ENCODE peak calls at places on chromosome 17, in nine cellular contexts. V, G, S, J, X, B, T, P and O are unnamed samples.

GRCh38 chr17:20207295-20207985 is 198.3 kb downstream of the SPECC1 start:
- DNase-seq in V (no peak), G (no peak), S (no peak), J (no peak), X (no peak), B (no peak), T (no peak), P (no peak), O (no peak)

GRCh38 chr17:5584971-5585794 is 874 bp upstream of the NLRP1 start:
- DNase-seq in V (peak; percentile 43), G (no peak), S (peak; percentile 39), J (no peak), X (no peak), B (no peak), T (peak; percentile 94), P (peak; percentile 60), O (peak; percentile 56)

GRCh38 chr17:7220593-7221280 is 999 bp downstream of the ACADVL start:
- DNase-seq in V (peak; percentile 77), G (peak; percentile 25), S (peak; percentile 89), J (no peak), X (no peak), B (peak; percentile 54), T (peak; percentile 65), P (peak; percentile 67), O (peak; percentile 79)

GRCh38 chr17:4854181-4854681 is 21.1 kb downstream of the MINK1 start:
- DNase-seq in V (peak; percentile 54), G (no peak), S (peak; percentile 37), J (no peak), X (peak; percentile 70), B (no peak), T (peak; percentile 43), P (peak; percentile 50), O (no peak)

GRCh38 chr17:74435775-74436359 is 4.0 kb downstream of the GPRC5C start:
- DNase-seq in V (no peak), G (no peak), S (no peak), J (no peak), X (no peak), B (no peak), T (no peak), P (no peak), O (no peak)

GRCh38 chr17:78891406-78892061 is 11.5 kb downstream of the CEP295NL start:
- DNase-seq in V (no peak), G (no peak), S (no peak), J (no peak), X (no peak), B (no peak), T (no peak), P (no peak), O (no peak)

GRCh38 chr17:67200727-67201301 is 44.2 kb downstream of the HELZ start:
- DNase-seq in V (peak; percentile 35), G (no peak), S (peak; percentile 17), J (no peak), X (no peak), B (no peak), T (no peak), P (no peak), O (peak; percentile 19)

GRCh38 chr17:7558544-7559306 is at the start of gene TNFSF13:
- DNase-seq in V (no peak), G (no peak), S (no peak), J (no peak), X (no peak), B (no peak), T (no peak), P (no peak), O (no peak)

GRCh38 chr17:82440377-82440981 is 10.1 kb downstream of the CYBC1 start:
- DNase-seq in V (no peak), G (no peak), S (no peak), J (no peak), X (no peak), B (no peak), T (no peak), P (no peak), O (no peak)

GRCh38 chr17:9079461-9080103 is 58.3 kb downstream of the NTN1 start:
- DNase-seq in V (no peak), G (no peak), S (no peak), J (no peak), X (no peak), B (no peak), T (no peak), P (no peak), O (no peak)

GRCh38 chr17:29825604-29826003 is 104.4 kb downstream of the SSH2 start:
- DNase-seq in V (no peak), G (no peak), S (no peak), J (no peak), X (no peak), B (no peak), T (no peak), P (no peak), O (no peak)

GRCh38 chr17:50661348-50661747 is 26.7 kb downstream of the ABCC3 start:
- DNase-seq in V (no peak), G (no peak), S (peak; percentile 28), J (no peak), X (no peak), B (no peak), T (no peak), P (no peak), O (no peak)

GRCh38 chr17:35612924-35613521 is 25.9 kb downstream of the AP2B1 start:
- DNase-seq in V (peak; percentile 83), G (no peak), S (peak; percentile 78), J (peak; percentile 14), X (no peak), B (peak; percentile 62), T (peak; percentile 51), P (peak; percentile 68), O (peak; percentile 56)

GRCh38 chr17:4796550-4796915 is 569 bp downstream of the PSMB6 start:
- DNase-seq in V (peak; percentile 60), G (no peak), S (peak; percentile 65), J (no peak), X (no peak), B (no peak), T (peak; percentile 34), P (peak; percentile 58), O (peak; percentile 49)

GRCh38 chr17:2892305-2892971 is 96.2 kb downstream of the RAP1GAP2 start:
- DNase-seq in V (peak; percentile 79), G (no peak), S (peak; percentile 52), J (no peak), X (no peak), B (peak; percentile 32), T (peak; percentile 48), P (peak; percentile 85), O (peak; percentile 78)

GRCh38 chr17:74337834-74338500 is 11.9 kb downstream of the KIF19 start:
- DNase-seq in V (no peak), G (no peak), S (no peak), J (no peak), X (no peak), B (peak; percentile 91), T (no peak), P (no peak), O (no peak)

GRCh38 chr17:2962236-2962635 is 101.2 kb downstream of the OR1D5 start:
- DNase-seq in V (no peak), G (no peak), S (no peak), J (no peak), X (no peak), B (no peak), T (no peak), P (no peak), O (no peak)

GRCh38 chr17:19573075-19573474 is 39.4 kb downstream of the SLC47A1 start:
- DNase-seq in V (peak; percentile 81), G (no peak), S (no peak), J (no peak), X (no peak), B (no peak), T (no peak), P (peak; percentile 37), O (no peak)

GRCh38 chr17:74870512-74870911 is 2.3 kb downstream of the FDXR start:
- DNase-seq in V (peak; percentile 72), G (no peak), S (no peak), J (no peak), X (no peak), B (no peak), T (peak; percentile 78), P (peak; percentile 77), O (peak; percentile 47)

GRCh38 chr17:76585649-76586593 is at the start of gene ST6GALNAC2:
- DNase-seq in V (no peak), G (peak; percentile 30), S (peak; percentile 70), J (peak; percentile 58), X (no peak), B (peak; percentile 37), T (peak; percentile 29), P (peak; percentile 33), O (peak; percentile 73)

GRCh38 chr17:40555296-40556190 is 9.7 kb downstream of the CCR7 start:
- DNase-seq in V (no peak), G (no peak), S (no peak), J (peak; percentile 5), X (no peak), B (no peak), T (no peak), P (no peak), O (no peak)

GRCh38 chr17:70767102-70767701 is 597.9 kb downstream of the KCNJ2 start:
- DNase-seq in V (peak; percentile 77), G (no peak), S (peak; percentile 18), J (no peak), X (no peak), B (peak; percentile 6), T (peak; percentile 47), P (peak; percentile 42), O (peak; percentile 50)

GRCh38 chr17:8846768-8847211 is 20.7 kb downstream of the PIK3R6 start:
- DNase-seq in V (peak; percentile 64), G (no peak), S (peak; percentile 40), J (no peak), X (no peak), B (peak; percentile 38), T (peak; percentile 45), P (peak; percentile 69), O (no peak)

GRCh38 chr17:1639549-1639948 is 6.0 kb downstream of the SCARF1 start:
- DNase-seq in V (no peak), G (no peak), S (no peak), J (no peak), X (no peak), B (no peak), T (no peak), P (no peak), O (no peak)

GRCh38 chr17:34542700-34543336 is 36.6 kb upstream of the TMEM132E start:
- DNase-seq in V (peak; percentile 32), G (peak; percentile 31), S (peak; percentile 56), J (no peak), X (peak; percentile 52), B (peak; percentile 58), T (peak; percentile 8), P (peak; percentile 12), O (peak; percentile 4)

GRCh38 chr17:1908699-1909309 is 79.0 kb downstream of the RPA1 start:
- DNase-seq in V (peak; percentile 86), G (no peak), S (peak; percentile 83), J (peak; percentile 46), X (peak; percentile 78), B (peak; percentile 61), T (peak; percentile 75), P (peak; percentile 72), O (peak; percentile 84)

GRCh38 chr17:651596-651995 is 63.0 kb downstream of the VPS53 start:
- DNase-seq in V (no peak), G (no peak), S (no peak), J (no peak), X (no peak), B (no peak), T (no peak), P (no peak), O (no peak)

GRCh38 chr17:78112508-78113471 is 15.8 kb downstream of the TMC6 start:
- DNase-seq in V (peak; percentile 54), G (peak; percentile 68), S (peak; percentile 74), J (peak; percentile 88), X (peak; percentile 79), B (peak; percentile 90), T (peak; percentile 33), P (peak; percentile 27), O (peak; percentile 50)

GRCh38 chr17:79011451-79012147 is 2.0 kb upstream of the CANT1 start:
- DNase-seq in V (peak; percentile 41), G (no peak), S (peak; percentile 84), J (no peak), X (no peak), B (no peak), T (peak; percentile 43), P (peak; percentile 49), O (no peak)

GRCh38 chr17:77474292-77474988 is 333.7 kb downstream of the SEC14L1 start:
- DNase-seq in V (no peak), G (no peak), S (no peak), J (no peak), X (peak; percentile 51), B (no peak), T (peak; percentile 63), P (no peak), O (peak; percentile 31)